ENCODE peak calls at places on chromosomes 5 and 9, in six cellular contexts. U is gastrocnemius medialis, K is mammary epithelial cell, F is heart right ventricle, S is kidney, T is mesenchymal stem cell. A is an unnamed sample. For H3K4me1 and H3K9me3, the result is how much of the 10 kb centered on the place peaks cover.

GRCh38 chr5:109652096-109652495 is 37.6 kb upstream of the MAN2A1 start:
- DNase-seq in K (no peak), S (no peak), F (no peak), U (no peak), T (no peak), A (no peak)

GRCh38 chr5:149466457-149466972 is 84.7 kb downstream of the CSNK1A1 start:
- DNase-seq in F (no peak), U (no peak), S (no peak), T (peak), K (peak), A (peak)

GRCh38 chr9:96523429-96523828 is 73.5 kb downstream of the HABP4 start:
- DNase-seq in K (no peak), S (no peak), U (no peak), T (no peak), F (peak), A (peak)

GRCh38 chr9:133950916-133951231 is 41.2 kb downstream of the VAV2 start:
- DNase-seq in S (no peak), U (no peak), K (no peak), F (no peak), T (no peak), A (no peak)

GRCh38 chr5:170225326-170226137 is 7.3 kb upstream of the C5orf58 start:
- DNase-seq in F (peak), T (peak), S (peak), U (peak), K (peak), A (peak)

GRCh38 chr9:83355024-83355444 is 183.2 kb downstream of the FRMD3 start:
- DNase-seq in K (no peak), U (no peak), T (peak), F (no peak), S (no peak), A (no peak)

GRCh38 chr9:72156586-72156985 is 7.3 kb downstream of the GDA start:
- DNase-seq in F (no peak), K (no peak), T (no peak), S (no peak), U (no peak), A (no peak)

GRCh38 chr5:122785294-122785693 is 10.4 kb downstream of the SNX2 start:
- DNase-seq in K (no peak), F (no peak), U (no peak), S (no peak), T (no peak), A (no peak)

GRCh38 chr9:88872171-88872946 is 118.9 kb upstream of the S1PR3 start:
- DNase-seq in U (no peak), F (no peak), S (no peak), T (no peak), K (no peak), A (peak)

GRCh38 chr9:36592801-36593583 is 20.3 kb downstream of the MELK start:
- DNase-seq in K (no peak), T (no peak), S (no peak), F (no peak), U (no peak), A (no peak)

GRCh38 chr5:43555895-43556606 is 826 bp downstream of the PAIP1 start:
- DNase-seq in F (peak), T (peak), K (peak), S (peak), U (peak), A (peak)

GRCh38 chr5:68287976-68288755 is 72.6 kb downstream of the PIK3R1 start:
- DNase-seq in F (peak), S (peak), K (peak), T (peak), U (peak), A (peak)

GRCh38 chr9:128120061-128120740 is 7.3 kb downstream of the PTGES2 start:
- DNase-seq in F (peak), T (no peak), S (peak), U (no peak), K (no peak), A (peak)

GRCh38 chr9:2096376-2096970 is 81.3 kb downstream of the SMARCA2 start:
- DNase-seq in K (no peak), T (peak), U (no peak), F (no peak), S (no peak), A (no peak)

GRCh38 chr9:131656356-131657030 is 83.4 kb downstream of the RAPGEF1 start:
- DNase-seq in K (no peak), T (no peak), F (peak), U (peak), S (peak), A (no peak)

GRCh38 chr5:131379071-131379538 is 115.3 kb downstream of the CDC42SE2 start:
- DNase-seq in F (no peak), T (peak), S (no peak), U (no peak), K (no peak), A (no peak)

GRCh38 chr5:59287361-59287760 is 606.2 kb downstream of the PDE4D start:
- DNase-seq in K (no peak), T (no peak), U (no peak), S (no peak), F (no peak), A (no peak)

GRCh38 chr5:991472-992267 is 16.9 kb upstream of the NKD2 start:
- DNase-seq in U (no peak), T (no peak), K (no peak), F (peak), S (peak), A (peak)

GRCh38 chr5:157816682-157817268 is 42.2 kb downstream of the CLINT1 start:
- DNase-seq in T (peak), S (no peak), F (no peak), K (no peak), U (no peak), A (no peak)

GRCh38 chr5:64333891-64334290 is 168.2 kb downstream of the RNF180 start:
- DNase-seq in T (no peak), F (no peak), S (no peak), U (no peak), K (no peak), A (no peak)

GRCh38 chr5:161851691-161852299 is 3.9 kb downstream of the GABRA1 start:
- DNase-seq in K (no peak), U (no peak), F (no peak), T (no peak), S (no peak), A (no peak)

GRCh38 chr9:34451545-34451944 is 6.8 kb downstream of the FAM219A start:
- DNase-seq in T (peak), S (no peak), F (no peak), K (peak), U (no peak), A (no peak)

GRCh38 chr9:22208846-22209585 is 199.9 kb upstream of the CDKN2B start:
- DNase-seq in K (peak), S (no peak), T (no peak), U (no peak), F (no peak), A (no peak)

GRCh38 chr9:124444166-124444565 is 6.1 kb upstream of the ADGRD2 start:
- DNase-seq in F (no peak), S (no peak), K (peak), T (no peak), U (no peak), A (no peak)

GRCh38 chr5:35665066-35665465 is 47.4 kb downstream of the SPEF2 start:
- DNase-seq in F (no peak), K (no peak), S (no peak), U (no peak), T (no peak), A (no peak)

GRCh38 chr9:687034-687785 is 154.3 kb upstream of the DMRT1 start:
- DNase-seq in F (no peak), T (no peak), K (no peak), S (no peak), U (no peak), A (no peak)

GRCh38 chr9:138071292-138071691 is 193.7 kb downstream of the CACNA1B start:
- DNase-seq in S (peak), U (no peak), K (no peak), T (no peak), F (no peak), A (no peak)

GRCh38 chr5:167587768-167588167 is 703.7 kb upstream of the WWC1 start:
- DNase-seq in S (no peak), F (no peak), U (no peak), T (peak), K (peak), A (peak)

GRCh38 chr9:27712826-27713225 is 139.5 kb upstream of the C9orf72 start:
- DNase-seq in K (no peak), S (no peak), U (no peak), F (no peak), T (no peak), A (peak)

GRCh38 chr5:116881921-116882531 is 307.4 kb upstream of the SEMA6A start:
- DNase-seq in F (no peak), U (no peak), T (no peak), S (no peak), K (no peak), A (no peak)

GRCh38 chr5:127838661-127839060 is 135.5 kb downstream of the CCDC192 start:
- DNase-seq in K (peak), T (peak), U (no peak), S (no peak), F (no peak), A (peak)

GRCh38 chr5:78537821-78538220 is 110.8 kb downstream of the LHFPL2 start:
- DNase-seq in S (no peak), U (no peak), T (peak), K (peak), F (no peak), A (peak)

GRCh38 chr9:130962418-130963316 is 23.6 kb upstream of the FIBCD1 start:
- DNase-seq in S (peak), T (peak), K (peak), F (no peak), U (no peak), A (peak)

GRCh38 chr5:172010278-172010677 is 3.8 kb upstream of the FBXW11 start:
- DNase-seq in U (no peak), S (no peak), K (peak), T (peak), F (no peak), A (peak)
- H3K4me1 ChIP-seq in U (under half), S (under half), K (under half), T (under half), F (under half), A (under half)

GRCh38 chr9:76534031-76534430 is 75.0 kb downstream of the GCNT1 start:
- DNase-seq in S (no peak), F (no peak), U (no peak), T (no peak), K (no peak), A (peak)
- H3K9me3 ChIP-seq in S (under half), F (under half), U (under half), T (under half), K (under half), A (under half)

DNA sequence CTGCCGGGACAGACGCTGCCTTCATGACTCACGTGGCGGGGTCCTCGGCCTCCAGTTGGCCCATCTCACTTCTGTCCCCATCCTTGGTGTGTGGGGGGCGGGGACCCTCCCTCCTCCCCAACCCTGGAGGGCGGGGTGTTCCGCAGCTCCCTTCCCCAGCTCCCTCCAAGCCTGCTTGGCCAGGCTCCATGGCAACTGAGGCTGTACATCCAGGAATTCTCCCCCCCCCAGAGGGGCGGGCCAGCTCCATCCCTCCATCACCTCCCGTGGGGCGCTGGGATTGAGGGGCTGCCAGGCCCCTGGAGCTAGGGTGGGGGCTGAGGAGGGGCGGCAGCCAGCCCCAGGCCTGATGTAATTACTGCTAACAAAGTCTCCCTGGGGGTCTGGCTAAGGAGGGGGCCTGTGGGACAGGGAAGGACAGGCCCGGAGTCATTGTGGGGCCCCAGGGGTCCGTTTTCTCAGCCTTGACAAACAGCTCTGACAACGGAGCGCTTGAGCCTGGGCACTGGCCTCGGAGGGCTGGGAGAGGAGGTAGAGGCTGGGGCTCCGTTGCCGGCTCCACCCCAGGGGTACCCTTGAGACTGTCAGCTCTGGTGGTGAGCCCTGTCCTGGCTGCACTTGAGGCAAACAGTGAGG is 8.0 kb downstream of the DIPK1B start:
- DNase-seq in K (no peak), U (no peak), T (no peak), S (no peak), F (peak), A (peak)
- H3K27ac ChIP-seq in K (no peak), U (peak), T (no peak), S (no peak), F (peak), A (no peak)

DNA sequence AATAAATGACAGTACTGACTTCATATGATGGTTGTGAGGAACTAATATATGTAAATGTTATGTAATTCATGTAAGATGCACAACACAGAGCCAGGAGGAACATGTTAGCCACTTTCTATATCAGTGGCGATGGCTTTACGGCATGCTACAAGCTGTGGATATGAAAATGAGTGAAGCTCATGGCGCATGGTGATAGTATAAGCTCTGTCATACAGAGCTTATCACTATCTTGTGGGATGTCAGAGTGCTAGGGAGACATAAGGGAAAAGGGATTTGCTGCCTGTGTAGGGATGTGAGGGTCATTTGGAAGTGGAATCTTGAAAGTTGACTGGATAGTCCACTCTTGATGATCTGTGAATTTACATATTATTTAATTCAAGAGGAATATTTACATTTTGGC is 13.6 kb downstream of the CPEB4 start:
- DNase-seq in K (no peak), T (no peak), U (no peak), F (no peak), S (no peak), A (no peak)
- H3K4me1 ChIP-seq in K (under half), T (under half), U (half or more), F (half or more), S (under half), A (under half)

GRCh38 chr5:40089269-40089668 is 590.4 kb upstream of the PTGER4 start:
- DNase-seq in F (no peak), U (no peak), T (no peak), S (no peak), K (peak), A (no peak)
- H3K9me3 ChIP-seq in F (half or more), U (under half), T (under half), S (under half), K (under half), A (under half)

GRCh38 chr9:111412280-111412679 is 71.9 kb downstream of the ECPAS start:
- DNase-seq in U (no peak), S (no peak), T (no peak), K (no peak), F (no peak), A (no peak)
- H3K27ac ChIP-seq in U (no peak), S (no peak), T (no peak), K (no peak), F (no peak), A (no peak)

GRCh38 chr9:120107138-120107537 is 472.8 kb downstream of the CDK5RAP2 start:
- DNase-seq in U (no peak), S (no peak), T (no peak), F (no peak), K (no peak), A (no peak)

GRCh38 chr9:120110520-120110919 is 469.4 kb downstream of the CDK5RAP2 start:
- DNase-seq in T (no peak), U (no peak), K (no peak), F (no peak), S (no peak), A (no peak)

GRCh38 chr9:120104771-120105170 is 475.2 kb downstream of the CDK5RAP2 start:
- DNase-seq in F (no peak), K (peak), T (no peak), S (no peak), U (no peak), A (no peak)

DNA sequence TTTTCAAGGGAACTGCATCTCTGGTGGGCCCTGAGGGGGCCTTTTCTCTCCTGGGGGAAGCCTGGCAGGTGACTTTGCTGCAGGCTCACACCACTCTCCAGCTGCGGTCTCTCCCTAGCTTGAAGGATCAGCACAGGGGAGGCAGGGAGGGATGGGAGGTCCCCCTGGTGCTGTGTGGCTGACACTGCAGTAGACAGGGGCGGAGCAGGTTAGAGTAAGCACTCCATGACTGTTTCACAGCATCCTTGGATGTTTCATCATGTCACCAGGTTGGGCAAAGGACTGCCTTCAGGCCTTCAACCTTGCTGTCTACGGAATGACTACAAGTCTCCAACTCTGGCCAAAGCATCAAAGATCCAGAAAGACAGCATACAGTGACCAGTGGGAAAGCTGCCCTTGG is 470.7 kb downstream of the CDK5RAP2 start:
- DNase-seq in S (no peak), K (peak), U (no peak), T (no peak), F (no peak), A (no peak)
- H3K4me1 ChIP-seq in S (under half), K (under half), U (under half), T (under half), F (under half), A (under half)

GRCh38 chr5:2670856-2671404 is 80.5 kb downstream of the IRX2 start:
- DNase-seq in F (no peak), K (no peak), T (no peak), S (no peak), U (no peak), A (no peak)
- H3K9me3 ChIP-seq in F (under half), K (under half), T (under half), S (under half), U (under half), A (under half)

GRCh38 chr9:38057416-38058195 is 11.4 kb downstream of the SHB start:
- DNase-seq in K (no peak), T (no peak), F (no peak), U (no peak), S (peak), A (no peak)
- H3K27ac ChIP-seq in K (no peak), T (peak), F (peak), U (no peak), S (peak), A (no peak)

GRCh38 chr9:13484186-13484585 is 204.7 kb upstream of the MPDZ start:
- DNase-seq in F (no peak), T (no peak), U (peak), S (no peak), K (no peak), A (no peak)
- H3K4me1 ChIP-seq in F (under half), T (under half), U (under half), S (under half), K (under half), A (under half)